ENCODE peak calls at places on chromosomes 13 and 19, in eight cellular contexts. U, B, Z, C, O, G, S and F are unnamed samples.

GRCh38 chr13:100536643-100537180 is 51.9 kb downstream of the GGACT start:
- DNase-seq in O (no peak), B (no peak), S (no peak), C (no peak), G (no peak), Z (no peak), U (no peak), F (no peak)

GRCh38 chr13:33690321-33690720 is 127.6 kb upstream of the RFC3 start:
- DNase-seq in Z (no peak), B (no peak), G (no peak), O (no peak), C (no peak), U (no peak), S (no peak), F (no peak)

GRCh38 chr19:55111238-55111831 is 6.1 kb downstream of the PPP1R12C start:
- DNase-seq in G (no peak), Z (no peak), S (no peak), U (no peak), B (no peak), C (no peak), O (no peak), F (no peak)

GRCh38 chr13:41614671-41615519 is 157.5 kb downstream of the RGCC start:
- DNase-seq in C (no peak), U (no peak), G (peak; percentile 43), O (no peak), Z (peak; percentile 55), S (no peak), B (no peak), F (no peak)

GRCh38 chr19:46596008-46596407 is 5.1 kb upstream of the CALM3 start:
- DNase-seq in O (no peak), B (no peak), C (no peak), S (no peak), Z (no peak), U (no peak), G (no peak), F (no peak)

GRCh38 chr13:112783135-112783945 is 93.5 kb downstream of the ATP11A start:
- DNase-seq in O (no peak), S (no peak), Z (peak; percentile 77), G (peak; percentile 78), C (no peak), B (no peak), U (no peak), F (no peak)

GRCh38 chr13:111516712-111517640 is 196.5 kb downstream of the TEX29 start:
- DNase-seq in B (no peak), S (no peak), O (no peak), C (no peak), Z (no peak), U (no peak), G (no peak), F (no peak)

GRCh38 chr13:38394777-38395504 is 45.3 kb downstream of the UFM1 start:
- DNase-seq in C (no peak), Z (no peak), G (peak; percentile 52), O (no peak), B (no peak), S (no peak), U (no peak), F (no peak)

GRCh38 chr19:32868206-32868950 is 1.2 kb downstream of the SLC7A9 start:
- DNase-seq in C (no peak), B (no peak), O (no peak), Z (no peak), S (no peak), G (no peak), U (no peak), F (no peak)

GRCh38 chr19:56966225-56966696 is 125.7 kb upstream of the PEG3 start:
- DNase-seq in S (no peak), O (no peak), G (no peak), B (no peak), U (no peak), C (no peak), Z (no peak), F (no peak)

GRCh38 chr13:28320209-28320608 is 174.7 kb downstream of the FLT1 start:
- DNase-seq in O (no peak), B (no peak), G (no peak), S (no peak), U (no peak), Z (no peak), C (no peak), F (no peak)

GRCh38 chr19:24062222-24062621 is 24.8 kb upstream of the ZNF254 start:
- DNase-seq in C (peak; percentile 6), O (no peak), G (no peak), S (no peak), B (no peak), Z (no peak), U (no peak), F (no peak)

GRCh38 chr19:7790416-7790815 is 27.4 kb downstream of the CLEC4M start:
- DNase-seq in Z (no peak), O (no peak), S (no peak), C (no peak), G (no peak), U (no peak), B (no peak), F (no peak)

GRCh38 chr19:16327911-16328823 is 3.5 kb downstream of the KLF2 start:
- DNase-seq in S (no peak), B (peak; percentile 79), O (no peak), G (peak; percentile 93), Z (peak; percentile 93), C (peak; percentile 78), U (peak; percentile 61), F (peak; percentile 55)

GRCh38 chr19:38868551-38868950 is 9.5 kb downstream of the RINL start:
- DNase-seq in O (no peak), U (no peak), G (no peak), C (no peak), Z (no peak), S (no peak), B (no peak), F (no peak)

GRCh38 chr19:47095707-47096704 is 17.6 kb downstream of the ZC3H4 start:
- DNase-seq in B (peak; percentile 77), G (no peak), Z (peak; percentile 76), U (no peak), S (no peak), O (no peak), C (no peak), F (no peak)

GRCh38 chr19:8451885-8452284 is 7.1 kb downstream of the HNRNPM start:
- DNase-seq in C (no peak), B (no peak), O (no peak), U (no peak), S (no peak), Z (peak; percentile 52), G (peak; percentile 62), F (no peak)

GRCh38 chr19:19489804-19490204 is 25.5 kb downstream of the TSSK6 start:
- DNase-seq in O (no peak), G (no peak), C (no peak), S (no peak), Z (no peak), U (no peak), B (no peak), F (no peak)

GRCh38 chr19:19490247-19490968 is 24.9 kb downstream of the TSSK6 start:
- DNase-seq in C (peak; percentile 89), G (peak; percentile 81), U (peak; percentile 86), S (peak; percentile 80), Z (peak; percentile 90), B (peak; percentile 69), O (peak; percentile 82), F (peak; percentile 88)

GRCh38 chr19:19488041-19488874 is 27.1 kb downstream of the TSSK6 start:
- DNase-seq in G (no peak), Z (peak; percentile 56), U (no peak), C (no peak), O (no peak), B (no peak), S (no peak), F (no peak)

GRCh38 chr19:19487077-19488040 is 28.0 kb downstream of the TSSK6 start:
- DNase-seq in O (no peak), B (no peak), C (no peak), S (no peak), U (no peak), G (no peak), Z (no peak), F (no peak)

DNA sequence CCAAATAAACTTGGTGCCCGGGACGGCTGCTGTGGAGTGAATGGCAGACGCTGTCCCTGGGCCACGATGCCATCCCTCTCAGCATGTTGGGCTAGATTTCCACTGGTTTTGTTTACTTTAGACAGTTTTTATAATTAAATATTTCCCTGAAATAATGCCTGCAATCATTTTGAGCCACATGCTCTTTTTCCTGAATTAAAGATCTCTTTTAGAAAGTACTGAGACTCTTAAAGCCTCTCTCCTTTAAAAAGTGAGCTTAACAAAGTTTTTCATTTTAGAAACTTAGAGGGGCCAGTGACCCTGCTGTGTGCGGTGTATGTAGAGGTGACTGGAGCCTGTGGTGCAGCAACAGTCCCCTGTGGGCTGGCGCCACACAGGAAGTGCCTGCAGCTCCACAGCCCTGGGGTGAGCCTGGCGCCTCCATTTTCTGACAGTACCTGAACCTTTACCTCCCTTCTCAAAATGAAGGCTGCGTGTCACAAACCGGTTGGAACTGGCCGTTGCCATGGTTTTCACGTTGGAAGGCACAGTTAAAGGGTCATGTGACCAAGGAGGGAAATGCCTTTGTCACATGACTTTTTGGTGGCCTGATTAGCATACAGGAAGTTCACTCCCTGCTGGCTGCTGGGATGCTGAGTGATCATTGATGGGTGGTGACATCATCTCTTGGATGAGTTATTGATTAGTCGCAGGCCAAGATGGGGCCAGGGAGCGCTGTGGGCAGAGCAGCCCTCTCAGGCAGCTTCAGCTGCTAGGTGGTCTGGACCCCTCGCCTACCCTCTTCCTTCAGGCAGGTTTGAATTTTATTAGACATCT is 26.3 kb downstream of the TSSK6 start:
- DNase-seq in O (peak; percentile 90), U (peak; percentile 73), B (peak; percentile 68), Z (peak; percentile 96), S (peak; percentile 68), G (peak; percentile 96), C (peak; percentile 92), F (peak; percentile 80)
- TF ChIP-seq CTCF in O (no peak), U (no peak), B (no peak), Z (no peak), S (no peak), G (no peak), C (no peak), F (no peak)

DNA sequence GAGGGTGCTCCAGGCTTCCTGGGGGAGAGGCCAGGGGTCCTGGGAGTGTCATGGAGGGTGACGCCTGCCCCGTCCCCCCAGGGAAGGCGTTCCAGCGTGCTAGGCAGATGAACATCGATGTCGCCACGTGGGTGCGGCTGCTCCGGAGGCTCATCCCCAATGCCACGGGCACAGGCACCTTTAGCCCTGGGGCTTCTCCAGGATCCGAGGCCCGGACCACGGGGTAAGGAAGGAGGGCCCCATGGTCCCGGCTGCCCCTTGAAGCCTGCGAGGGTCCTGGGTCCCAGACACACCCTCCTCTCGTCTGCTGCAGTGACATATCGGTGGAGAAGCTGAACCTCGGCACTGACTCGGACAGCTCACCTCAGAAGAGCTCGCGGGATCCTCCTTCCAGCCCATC is 11.4 kb downstream of the PTGER1 start:
- DNase-seq in G (no peak), Z (no peak), C (no peak), O (no peak), S (no peak), B (no peak), U (no peak), F (no peak)
- TF ChIP-seq CTCF in G (no peak), Z (no peak), C (no peak), O (no peak), S (no peak), B (no peak), U (no peak), F (no peak)

GRCh38 chr13:72565893-72566292 is 161.5 kb downstream of the MZT1 start:
- DNase-seq in U (peak; percentile 7), S (no peak), Z (peak; percentile 3), O (no peak), C (peak; percentile 21), B (no peak), G (peak; percentile 12), F (no peak)
- TF ChIP-seq CTCF in U (peak; percentile 36), S (peak; percentile 81), Z (peak; percentile 36), O (peak; percentile 67), C (peak; percentile 46), B (peak; percentile 56), G (peak; percentile 58), F (peak; percentile 53)

GRCh38 chr13:114149774-114150740 is 17.6 kb upstream of the RASA3 start:
- DNase-seq in B (no peak), G (no peak), O (no peak), S (no peak), Z (no peak), C (no peak), U (no peak), F (no peak)
- TF ChIP-seq CTCF in B (no peak), G (no peak), O (no peak), S (no peak), Z (no peak), C (no peak), U (no peak), F (no peak)